ENCODE peak calls at places on chromosomes 7 and 10, in seven cellular contexts. C is spleen; X is PC-3; U is aorta; A is SJSA1; R is CD8-positive, alpha-beta T cell; N is stomach. P is an unnamed sample.
A peak's percentile ranks its signal among the peaks of the same experiment; 100 is the strongest.

GRCh38 chr10:99941942-99942835 is 67.6 kb downstream of the DNMBP start:
- DNase-seq in C (no peak), X (no peak), U (no peak), A (no peak), R (no peak), N (no peak), P (no peak)

GRCh38 chr7:135480966-135481599 is 28.8 kb downstream of the CNOT4 start:
- DNase-seq in C (no peak), X (no peak), U (no peak), A (no peak), R (no peak), N (no peak), P (no peak)

GRCh38 chr7:91941450-91941849 is 788 bp downstream of the AKAP9 start:
- DNase-seq in C (no peak), X (peak; percentile 41), U (peak; percentile 64), A (peak; percentile 30), R (peak; percentile 5), N (peak; percentile 46), P (peak; percentile 34)

GRCh38 chr7:47738563-47739166 is 156.8 kb upstream of the TNS3 start:
- DNase-seq in C (no peak), X (no peak), U (no peak), A (no peak), R (no peak), N (no peak), P (no peak)

GRCh38 chr7:152896217-152896616 is 136.7 kb downstream of the ACTR3B start:
- DNase-seq in C (peak; percentile 52), X (no peak), U (peak; percentile 55), A (no peak), R (no peak), N (no peak), P (no peak)

GRCh38 chr10:46006219-46006618 is 24.2 kb downstream of the NCOA4 start:
- DNase-seq in C (no peak), X (peak; percentile 61), U (no peak), A (peak; percentile 43), R (no peak), N (no peak), P (no peak)

GRCh38 chr7:33774762-33775523 is 130.4 kb upstream of the BMPER start:
- DNase-seq in C (no peak), X (peak; percentile 7), U (no peak), A (no peak), R (no peak), N (peak; percentile 53), P (peak; percentile 44)

GRCh38 chr7:36015733-36016132 is 137.3 kb upstream of the EEPD1 start:
- DNase-seq in C (no peak), X (peak; percentile 74), U (no peak), A (peak; percentile 24), R (no peak), N (no peak), P (no peak)

GRCh38 chr7:48424731-48425130 is 253.5 kb downstream of the ABCA13 start:
- DNase-seq in C (no peak), X (peak; percentile 75), U (no peak), A (peak; percentile 22), R (no peak), N (no peak), P (no peak)

GRCh38 chr10:77505431-77506334 is 131.9 kb downstream of the KCNMA1 start:
- DNase-seq in C (no peak), X (peak; percentile 99), U (no peak), A (peak; percentile 92), R (no peak), N (no peak), P (no peak)

GRCh38 chr10:131876021-131876420 is 24.8 kb upstream of the PPP2R2D start:
- DNase-seq in C (peak; percentile 57), X (no peak), U (peak; percentile 36), A (no peak), R (no peak), N (no peak), P (no peak)

GRCh38 chr10:25573281-25573680 is 360.7 kb upstream of the MYO3A start:
- DNase-seq in C (no peak), X (no peak), U (no peak), A (no peak), R (no peak), N (no peak), P (no peak)

GRCh38 chr7:43692582-43693373 is 36.5 kb downstream of the COA1 start:
- DNase-seq in C (no peak), X (peak; percentile 75), U (no peak), A (no peak), R (no peak), N (no peak), P (no peak)

GRCh38 chr10:97475936-97476594 is 22.2 kb downstream of the MMS19 start:
- DNase-seq in C (no peak), X (no peak), U (no peak), A (no peak), R (no peak), N (no peak), P (peak; percentile 53)

GRCh38 chr10:111233439-111233838 is 156.6 kb downstream of the ADRA2A start:
- DNase-seq in C (no peak), X (peak; percentile 5), U (no peak), A (no peak), R (no peak), N (no peak), P (no peak)

GRCh38 chr10:12643279-12643678 is 293.9 kb downstream of the CAMK1D start:
- DNase-seq in C (no peak), X (no peak), U (no peak), A (no peak), R (no peak), N (no peak), P (no peak)

GRCh38 chr7:79658304-79658703 is 204.8 kb upstream of the MAGI2 start:
- DNase-seq in C (no peak), X (no peak), U (no peak), A (no peak), R (no peak), N (no peak), P (no peak)

GRCh38 chr7:116630932-116631449 is 41.0 kb upstream of the MET start:
- DNase-seq in C (no peak), X (peak; percentile 83), U (peak; percentile 89), A (no peak), R (no peak), N (peak; percentile 86), P (peak; percentile 45)

GRCh38 chr7:80039255-80039884 is 95.3 kb upstream of the GNAI1 start:
- DNase-seq in C (no peak), X (no peak), U (no peak), A (no peak), R (no peak), N (no peak), P (no peak)

GRCh38 chr7:36563706-36564325 is 160.5 kb downstream of the AOAH start:
- DNase-seq in C (no peak), X (no peak), U (no peak), A (peak; percentile 48), R (no peak), N (no peak), P (no peak)

DNA sequence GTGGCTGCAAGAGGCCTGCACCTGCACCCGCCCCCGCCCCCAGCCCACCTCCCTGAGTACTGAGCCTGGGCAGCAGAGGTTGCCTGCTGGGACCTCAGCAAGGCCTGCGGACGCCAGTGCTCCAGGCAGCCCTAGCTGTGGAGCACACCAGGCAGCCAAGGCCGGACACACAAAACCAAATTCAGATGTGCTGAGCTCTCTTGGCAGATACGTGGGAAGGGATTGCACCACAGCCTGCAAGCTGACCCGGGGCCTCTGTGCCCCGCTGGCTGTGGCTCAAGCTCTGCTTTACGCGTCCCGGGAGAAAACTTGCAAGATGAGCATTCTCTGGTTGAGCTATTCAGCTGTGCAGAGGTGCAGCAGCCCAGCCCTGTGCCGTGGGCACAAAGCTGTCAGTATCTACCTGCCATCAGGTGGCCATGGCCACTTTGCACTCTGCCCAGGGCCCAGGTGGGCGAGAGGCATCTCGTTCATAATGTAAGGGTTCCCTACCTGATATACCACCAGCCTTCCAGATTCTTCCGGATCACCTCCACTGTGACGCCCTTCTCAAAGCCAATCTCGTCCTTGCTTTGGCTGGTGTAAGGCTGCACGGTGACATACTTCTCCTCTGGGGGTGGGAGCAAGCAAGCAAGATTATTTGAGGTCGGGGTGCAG is 123.3 kb downstream of the NEURL1 start:
- DNase-seq in C (no peak), X (no peak), U (peak; percentile 85), A (no peak), R (no peak), N (peak; percentile 38), P (peak; percentile 63)
- H3K4me1 ChIP-seq in C (peaks cover 49% of the 10 kb centered on the region), X (no peaks in the 10 kb centered on the region), U (peaks cover 5% of the 10 kb centered on the region), A (no peaks in the 10 kb centered on the region), R (no peaks in the 10 kb centered on the region), N (peaks cover 53% of the 10 kb centered on the region), P (peaks cover 11% of the 10 kb centered on the region)

GRCh38 chr7:98211221-98211675 is at the start of gene BHLHA15:
- DNase-seq in C (peak; percentile 85), X (peak; percentile 52), U (peak; percentile 76), A (no peak), R (no peak), N (peak; percentile 90), P (peak; percentile 45)
- H3K27ac ChIP-seq in C (peak within 1 kb of the TSS; percentile 51), X (no peak within 1 kb of the TSS), U (no peak within 1 kb of the TSS), A (no peak within 1 kb of the TSS), R (no peak within 1 kb of the TSS), N (peak within 1 kb of the TSS; percentile 78), P (no peak within 1 kb of the TSS)

GRCh38 chr10:3471927-3472704 is 299.5 kb upstream of the PITRM1 start:
- DNase-seq in C (no peak), X (peak; percentile 27), U (no peak), A (peak; percentile 68), R (no peak), N (no peak), P (peak; percentile 49)
- H3K4me3 ChIP-seq in C (peak overlapping the region; percentile 4), X (peak overlapping the region; percentile 24), U (no peak overlapping the region), A (no peak overlapping the region), R (peak overlapping the region; percentile 18), N (peak overlapping the region; percentile 16), P (no peak overlapping the region)

GRCh38 chr7:99132922-99133321 is 11.0 kb downstream of the SMURF1 start:
- DNase-seq in C (no peak), X (peak; percentile 53), U (no peak), A (peak; percentile 27), R (no peak), N (no peak), P (no peak)
- H3K4me1 ChIP-seq in C (peaks cover 95% of the 10 kb centered on the region), X (peaks cover 47% of the 10 kb centered on the region), U (peaks cover 4% of the 10 kb centered on the region), A (peaks cover 23% of the 10 kb centered on the region), R (peaks cover 9% of the 10 kb centered on the region), N (peaks cover 73% of the 10 kb centered on the region), P (peaks cover 23% of the 10 kb centered on the region)

DNA sequence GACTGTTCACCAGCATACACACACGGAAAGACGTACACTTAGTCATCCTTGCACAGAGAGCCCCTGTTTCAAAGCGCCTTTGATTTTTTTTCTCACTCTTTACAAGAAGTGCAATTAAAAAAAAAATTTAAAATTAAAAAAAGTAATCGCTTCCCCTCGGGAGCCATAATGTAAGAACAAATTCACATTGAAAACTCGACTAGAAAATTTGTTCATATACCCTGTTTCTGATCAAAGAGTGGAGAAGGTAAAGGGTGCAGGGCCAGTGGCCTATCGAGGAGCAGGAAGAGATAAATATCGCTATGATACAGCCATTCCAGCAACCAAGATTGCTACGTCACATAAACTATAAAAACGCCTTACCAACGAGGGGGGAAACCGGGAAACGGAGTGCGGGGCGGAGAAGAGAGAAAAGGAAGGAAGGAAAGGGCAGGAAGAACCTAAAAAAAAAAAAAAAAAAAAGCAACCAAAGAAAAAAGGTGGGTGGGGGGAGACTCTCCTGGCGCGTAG is 5.0 kb upstream of the HOXA2 start:
- DNase-seq in C (no peak), X (no peak), U (no peak), A (no peak), R (no peak), N (no peak), P (no peak)
- H3K27ac ChIP-seq in C (peak overlapping the region; percentile 93), X (no peak overlapping the region), U (peak overlapping the region; percentile 86), A (no peak overlapping the region), R (no peak overlapping the region), N (peak overlapping the region; percentile 99), P (no peak overlapping the region)